ENCODE peak calls at places on chromosomes 5 and 9, in five cellular contexts. H is activated CD8-positive, alpha-beta memory T cell treated with anti-CD3 and anti-CD28 coated beads for 24 hours; Z is Peyer's patch; P is stromal cell of bone marrow; Q is left colon. Y is an unnamed sample.

GRCh38 chr9:92432972-92433548 is 8.8 kb upstream of the OMD start:
- DNase-seq in Q (no peak), P (no peak), H (no peak), Z (no peak), Y (no peak)

GRCh38 chr5:157828949-157829639 is 29.9 kb downstream of the CLINT1 start:
- DNase-seq in H (no peak), Q (no peak), P (no peak), Z (no peak), Y (no peak)

GRCh38 chr9:82410306-82410705 is 421.7 kb downstream of the SPATA31D1 start:
- DNase-seq in Q (no peak), P (no peak), Z (no peak), H (no peak), Y (no peak)

GRCh38 chr5:149172261-149172660 is 31.0 kb downstream of the ABLIM3 start:
- DNase-seq in H (no peak), Z (no peak), P (peak), Q (no peak), Y (no peak)

GRCh38 chr9:33506626-33507370 is 17.3 kb upstream of the ANKRD18B start:
- DNase-seq in Z (no peak), H (no peak), P (peak), Q (no peak), Y (peak)

GRCh38 chr5:113156271-113156878 is 179.8 kb downstream of the DCP2 start:
- DNase-seq in P (no peak), Z (no peak), Q (no peak), H (no peak), Y (no peak)

GRCh38 chr5:89313804-89314588 is 431.0 kb upstream of the MEF2C start:
- DNase-seq in H (no peak), Q (no peak), Z (no peak), P (peak), Y (no peak)

GRCh38 chr9:108053555-108054061 is 564.0 kb upstream of the KLF4 start:
- DNase-seq in H (no peak), P (peak), Z (peak), Q (peak), Y (no peak)

GRCh38 chr5:139806111-139806510 is 10.5 kb downstream of the PSD2 start:
- DNase-seq in H (no peak), Z (no peak), P (no peak), Q (no peak), Y (no peak)

GRCh38 chr9:127765418-127765817 is 13.0 kb downstream of the SH2D3C start:
- DNase-seq in Q (no peak), H (no peak), Z (no peak), P (no peak), Y (no peak)

GRCh38 chr9:86892576-86892975 is 54.7 kb downstream of the GAS1 start:
- DNase-seq in Q (no peak), Z (no peak), H (no peak), P (no peak), Y (no peak)

GRCh38 chr9:70256123-70256551 is 2.6 kb upstream of the SMC5 start:
- DNase-seq in Z (no peak), P (peak), H (no peak), Q (no peak), Y (no peak)

GRCh38 chr9:96382839-96383164 is 709 bp downstream of the SLC35D2 start:
- DNase-seq in P (no peak), Q (no peak), Z (no peak), H (no peak), Y (no peak)

GRCh38 chr5:154755361-154756202 is at the start of gene LARP1:
- DNase-seq in H (no peak), P (no peak), Q (peak), Z (peak), Y (no peak)